ENCODE peak calls at places on chromosome 2, in ten cellular contexts. N is fibroblast of lung, I is mammary epithelial cell, J is A549, Q is lower lobe of right lung, W is osteoblast, R is adrenal gland, E is neural progenitor cell, V is kidney, K is A673. Y is an unnamed sample. For H3K4me1, the result is how much of the 10 kb centered on the place peaks cover.

GRCh38 chr2:233794128-233794658 is 16.1 kb downstream of the MROH2A start:
- DNase-seq in N (no peak), I (no peak), J (no peak), Q (no peak), W (peak), R (no peak), E (no peak), V (peak), K (no peak), Y (no peak)

GRCh38 chr2:58594175-58594574 is 353.1 kb upstream of the FANCL start:
- DNase-seq in N (no peak), I (no peak), J (peak), Q (no peak), W (no peak), R (no peak), E (peak), V (no peak), K (peak), Y (no peak)

GRCh38 chr2:46332686-46333281 is 35.6 kb downstream of the EPAS1 start:
- DNase-seq in N (no peak), I (peak), J (no peak), Q (no peak), W (no peak), R (no peak), E (no peak), V (no peak), K (no peak), Y (no peak)

GRCh38 chr2:164954954-164955701 is at the start of gene SLC38A11:
- DNase-seq in N (no peak), I (peak), J (no peak), Q (no peak), W (peak), R (no peak), E (no peak), V (peak), K (no peak), Y (peak)

GRCh38 chr2:174605687-174606086 is 8.1 kb upstream of the WIPF1 start:
- DNase-seq in N (peak), I (no peak), J (peak), Q (no peak), W (no peak), R (no peak), E (no peak), V (no peak), K (no peak), Y (no peak)

GRCh38 chr2:73987109-73987947 is 2.6 kb downstream of the TET3 start:
- DNase-seq in N (peak), I (peak), J (no peak), Q (peak), W (no peak), R (no peak), E (peak), V (peak), K (no peak), Y (no peak)

GRCh38 chr2:15880226-15881119 is 59.9 kb upstream of the MYCN start:
- DNase-seq in N (no peak), I (no peak), J (no peak), Q (no peak), W (no peak), R (no peak), E (no peak), V (no peak), K (no peak), Y (no peak)

GRCh38 chr2:151357359-151357758 is at the start of gene TNFAIP6:
- DNase-seq in N (peak), I (peak), J (peak), Q (no peak), W (peak), R (no peak), E (no peak), V (no peak), K (peak), Y (no peak)

GRCh38 chr2:226746206-226746800 is 53.3 kb downstream of the IRS1 start:
- DNase-seq in N (no peak), I (no peak), J (no peak), Q (no peak), W (no peak), R (no peak), E (no peak), V (no peak), K (no peak), Y (no peak)

GRCh38 chr2:201433389-201433995 is 17.8 kb downstream of the TRAK2 start:
- DNase-seq in N (no peak), I (no peak), J (no peak), Q (no peak), W (no peak), R (no peak), E (no peak), V (no peak), K (no peak), Y (no peak)

GRCh38 chr2:235583144-235583543 is 89.3 kb downstream of the AGAP1 start:
- DNase-seq in N (no peak), I (no peak), J (no peak), Q (no peak), W (no peak), R (no peak), E (no peak), V (no peak), K (no peak), Y (no peak)

GRCh38 chr2:187118331-187119099 is 269.5 kb upstream of the ZSWIM2 start:
- DNase-seq in N (no peak), I (no peak), J (no peak), Q (no peak), W (no peak), R (no peak), E (no peak), V (no peak), K (peak), Y (no peak)

GRCh38 chr2:136025057-136025973 is 39.9 kb upstream of the DARS1 start:
- DNase-seq in N (peak), I (no peak), J (no peak), Q (peak), W (peak), R (peak), E (peak), V (peak), K (no peak), Y (peak)

GRCh38 chr2:64792995-64793639 is 139.4 kb upstream of the SERTAD2 start:
- DNase-seq in N (no peak), I (no peak), J (no peak), Q (no peak), W (peak), R (no peak), E (no peak), V (no peak), K (no peak), Y (no peak)

GRCh38 chr2:226995625-226996041 is 159.8 kb downstream of the RHBDD1 start:
- DNase-seq in N (peak), I (peak), J (no peak), Q (no peak), W (peak), R (peak), E (no peak), V (peak), K (no peak), Y (peak)

GRCh38 chr2:129877289-129877741 is 102.2 kb upstream of the RAB6C start:
- DNase-seq in N (peak), I (peak), J (peak), Q (peak), W (peak), R (peak), E (peak), V (peak), K (peak), Y (peak)

GRCh38 chr2:17470855-17471641 is 47.2 kb downstream of the RAD51AP2 start:
- DNase-seq in N (peak), I (peak), J (peak), Q (no peak), W (peak), R (no peak), E (peak), V (no peak), K (peak), Y (no peak)

GRCh38 chr2:128263902-128264331 is 54.8 kb downstream of the HS6ST1 start:
- DNase-seq in N (no peak), I (no peak), J (no peak), Q (no peak), W (peak), R (no peak), E (no peak), V (no peak), K (no peak), Y (no peak)

GRCh38 chr2:40824269-40824668 is 372.4 kb upstream of the SLC8A1 start:
- DNase-seq in N (no peak), I (no peak), J (no peak), Q (no peak), W (no peak), R (no peak), E (no peak), V (no peak), K (no peak), Y (no peak)

GRCh38 chr2:37576831-37577230 is 94.6 kb downstream of the CDC42EP3 start:
- DNase-seq in N (no peak), I (peak), J (no peak), Q (no peak), W (no peak), R (no peak), E (no peak), V (no peak), K (no peak), Y (no peak)

GRCh38 chr2:118224144-118224887 is 136.0 kb downstream of the INSIG2 start:
- DNase-seq in N (peak), I (no peak), J (no peak), Q (peak), W (peak), R (no peak), E (peak), V (peak), K (no peak), Y (peak)

GRCh38 chr2:127570282-127571250 is 35.1 kb downstream of the MYO7B start:
- DNase-seq in N (no peak), I (peak), J (no peak), Q (no peak), W (peak), R (peak), E (no peak), V (peak), K (no peak), Y (peak)

GRCh38 chr2:16487686-16488085 is 177.9 kb downstream of the CYRIA start:
- DNase-seq in N (peak), I (peak), J (peak), Q (no peak), W (no peak), R (peak), E (peak), V (no peak), K (peak), Y (no peak)

GRCh38 chr2:209334188-209335017 is 89.4 kb upstream of the MAP2 start:
- DNase-seq in N (peak), I (peak), J (peak), Q (peak), W (peak), R (peak), E (peak), V (no peak), K (peak), Y (peak)

GRCh38 chr2:105765415-105766299 is 20.9 kb downstream of the NCK2 start:
- DNase-seq in N (no peak), I (peak), J (no peak), Q (no peak), W (no peak), R (no peak), E (no peak), V (no peak), K (no peak), Y (no peak)

GRCh38 chr2:127676906-127677305 is 1.6 kb upstream of the LIMS2 start:
- DNase-seq in N (no peak), I (no peak), J (no peak), Q (no peak), W (peak), R (no peak), E (no peak), V (no peak), K (no peak), Y (peak)

GRCh38 chr2:61786876-61787275 is 67.0 kb downstream of the FAM161A start:
- DNase-seq in N (no peak), I (no peak), J (no peak), Q (no peak), W (no peak), R (no peak), E (no peak), V (no peak), K (no peak), Y (no peak)

GRCh38 chr2:23508066-23508390 is 123.0 kb downstream of the KLHL29 start:
- DNase-seq in N (no peak), I (no peak), J (no peak), Q (peak), W (no peak), R (no peak), E (no peak), V (no peak), K (no peak), Y (no peak)

GRCh38 chr2:239327536-239328305 is 73.1 kb downstream of the HDAC4 start:
- DNase-seq in N (peak), I (no peak), J (no peak), Q (no peak), W (no peak), R (peak), E (no peak), V (no peak), K (no peak), Y (no peak)

GRCh38 chr2:239329284-239329971 is 71.4 kb downstream of the HDAC4 start:
- DNase-seq in N (peak), I (no peak), J (no peak), Q (no peak), W (no peak), R (peak), E (no peak), V (no peak), K (no peak), Y (peak)

GRCh38 chr2:239328306-239329191 is 72.3 kb downstream of the HDAC4 start:
- DNase-seq in N (peak), I (no peak), J (no peak), Q (no peak), W (peak), R (peak), E (peak), V (no peak), K (peak), Y (peak)

GRCh38 chr2:239324456-239324855 is 76.4 kb downstream of the HDAC4 start:
- DNase-seq in N (no peak), I (no peak), J (no peak), Q (no peak), W (no peak), R (peak), E (no peak), V (no peak), K (no peak), Y (no peak)

DNA sequence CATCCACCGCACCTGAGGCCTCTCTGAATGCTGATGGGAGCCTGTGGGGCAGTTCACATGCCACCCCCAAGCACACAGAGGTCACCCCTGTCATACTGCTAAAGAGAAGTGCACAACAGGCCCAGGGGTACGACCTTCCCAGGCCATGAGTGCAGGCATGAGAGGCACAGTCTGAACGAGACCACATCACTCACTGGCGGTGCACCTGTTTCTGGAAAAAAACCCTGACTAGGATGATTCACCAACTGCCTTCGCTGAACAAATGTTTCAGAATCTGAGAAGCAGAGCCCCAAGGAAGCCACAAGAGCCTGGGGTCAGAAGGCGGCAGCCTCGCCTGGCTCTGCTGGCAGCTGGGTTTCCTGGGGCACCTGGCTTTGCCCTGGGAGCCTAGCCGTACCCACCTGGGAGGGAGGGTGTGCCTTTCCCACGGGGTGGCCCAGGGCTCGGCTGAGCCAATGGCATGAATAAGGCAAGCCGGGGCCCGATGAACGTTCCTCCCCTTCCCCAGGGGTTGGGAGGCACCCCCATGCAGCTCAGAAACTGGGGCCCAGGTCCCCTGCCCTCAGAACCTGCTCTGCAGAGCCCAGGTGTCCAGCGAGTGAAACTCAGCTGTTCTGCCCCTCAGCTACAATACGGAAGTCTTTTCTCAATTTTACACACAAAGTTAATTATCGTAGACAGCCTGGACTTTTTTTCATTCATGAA is 73.8 kb downstream of the HDAC4 start:
- DNase-seq in N (peak), I (peak), J (no peak), Q (no peak), W (no peak), R (peak), E (no peak), V (no peak), K (no peak), Y (peak)
- H3K4me1 ChIP-seq in N (under half), I (under half), J (under half), Q (under half), W (under half), R (half or more), E (under half), V (under half), K (under half), Y (half or more)

DNA sequence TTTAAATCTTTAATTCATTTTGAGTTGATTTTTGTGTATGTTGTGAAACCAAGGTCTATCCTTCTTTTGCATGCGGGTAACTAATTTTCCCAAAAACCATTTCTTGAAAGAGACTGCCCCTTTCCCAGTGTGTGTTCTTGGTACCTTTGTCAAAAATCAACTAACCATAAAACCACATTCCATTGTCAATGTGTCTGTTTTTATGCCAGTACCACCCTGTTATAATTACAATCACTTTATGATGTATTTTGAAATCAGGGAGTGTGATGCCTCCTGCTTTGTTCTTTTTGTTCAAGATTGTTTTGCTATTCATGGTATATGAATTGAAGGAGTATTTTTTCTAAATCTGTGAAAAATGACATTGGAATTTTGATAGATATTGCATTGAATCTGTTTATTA is 689.6 kb downstream of the TSN start:
- DNase-seq in N (no peak), I (no peak), J (no peak), Q (no peak), W (no peak), R (no peak), E (no peak), V (no peak), K (peak), Y (no peak)
- TF ChIP-seq CTCF in N (no peak), I (no peak), J (no peak), Q (no peak), W (no peak), R (no peak), E (no peak), V (no peak), K (no peak), Y (no peak)

DNA sequence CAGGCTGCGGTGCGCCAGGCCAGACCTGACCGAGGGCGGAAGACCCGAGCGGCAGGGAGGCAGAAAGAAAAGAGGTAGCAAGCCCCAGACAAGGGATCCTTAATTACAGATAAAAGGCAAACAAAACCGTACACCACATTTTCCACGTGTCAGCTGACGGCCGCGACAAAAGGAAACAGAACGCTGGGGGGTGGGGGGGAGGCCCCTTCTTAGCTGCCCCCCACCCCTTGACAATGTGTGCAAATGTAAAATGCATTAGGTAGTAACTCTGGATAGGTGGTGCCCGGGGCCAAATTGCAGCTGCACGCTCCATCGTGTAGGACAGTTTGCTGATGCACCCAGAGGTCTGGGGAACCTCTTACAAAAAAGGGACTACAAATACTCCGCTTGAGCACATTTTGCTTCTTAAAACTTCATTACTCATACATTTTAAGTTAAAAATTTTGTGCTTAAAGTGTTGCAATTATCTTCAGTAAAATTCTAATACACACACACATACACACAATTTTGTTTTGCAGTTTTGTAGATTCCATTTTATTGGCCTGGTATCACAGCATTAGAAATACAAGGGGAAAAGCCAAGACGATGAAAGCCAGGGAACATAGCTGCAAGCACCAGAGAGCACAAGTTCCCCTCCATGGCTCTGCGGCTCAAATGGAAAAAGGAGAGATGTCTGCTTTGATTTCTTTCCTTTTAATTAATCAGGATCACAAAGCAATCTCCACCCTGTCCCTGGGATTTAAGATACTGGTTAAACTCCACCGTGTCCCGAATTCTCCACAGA is 582.2 kb downstream of the ZEB2 start:
- DNase-seq in N (peak), I (no peak), J (no peak), Q (no peak), W (peak), R (no peak), E (no peak), V (peak), K (peak), Y (no peak)
- H3K4me3 ChIP-seq in N (peak), I (peak), J (peak), Q (peak), W (peak), R (no peak), E (peak), V (peak), K (peak), Y (peak)

GRCh38 chr2:262117-262516 is 1.7 kb downstream of the SH3YL1 start:
- DNase-seq in N (no peak), I (peak), J (no peak), Q (no peak), W (no peak), R (no peak), E (no peak), V (no peak), K (no peak), Y (no peak)

GRCh38 chr2:263774-264492 is at the start of gene SH3YL1:
- DNase-seq in N (peak), I (peak), J (no peak), Q (peak), W (peak), R (peak), E (peak), V (peak), K (peak), Y (peak)

GRCh38 chr2:268323-268722 is 3.6 kb downstream of the ACP1 start:
- DNase-seq in N (no peak), I (no peak), J (no peak), Q (no peak), W (no peak), R (no peak), E (no peak), V (no peak), K (no peak), Y (no peak)

GRCh38 chr2:263022-263738 is 652 bp downstream of the SH3YL1 start:
- DNase-seq in N (no peak), I (no peak), J (no peak), Q (no peak), W (no peak), R (no peak), E (no peak), V (peak), K (no peak), Y (no peak)

DNA sequence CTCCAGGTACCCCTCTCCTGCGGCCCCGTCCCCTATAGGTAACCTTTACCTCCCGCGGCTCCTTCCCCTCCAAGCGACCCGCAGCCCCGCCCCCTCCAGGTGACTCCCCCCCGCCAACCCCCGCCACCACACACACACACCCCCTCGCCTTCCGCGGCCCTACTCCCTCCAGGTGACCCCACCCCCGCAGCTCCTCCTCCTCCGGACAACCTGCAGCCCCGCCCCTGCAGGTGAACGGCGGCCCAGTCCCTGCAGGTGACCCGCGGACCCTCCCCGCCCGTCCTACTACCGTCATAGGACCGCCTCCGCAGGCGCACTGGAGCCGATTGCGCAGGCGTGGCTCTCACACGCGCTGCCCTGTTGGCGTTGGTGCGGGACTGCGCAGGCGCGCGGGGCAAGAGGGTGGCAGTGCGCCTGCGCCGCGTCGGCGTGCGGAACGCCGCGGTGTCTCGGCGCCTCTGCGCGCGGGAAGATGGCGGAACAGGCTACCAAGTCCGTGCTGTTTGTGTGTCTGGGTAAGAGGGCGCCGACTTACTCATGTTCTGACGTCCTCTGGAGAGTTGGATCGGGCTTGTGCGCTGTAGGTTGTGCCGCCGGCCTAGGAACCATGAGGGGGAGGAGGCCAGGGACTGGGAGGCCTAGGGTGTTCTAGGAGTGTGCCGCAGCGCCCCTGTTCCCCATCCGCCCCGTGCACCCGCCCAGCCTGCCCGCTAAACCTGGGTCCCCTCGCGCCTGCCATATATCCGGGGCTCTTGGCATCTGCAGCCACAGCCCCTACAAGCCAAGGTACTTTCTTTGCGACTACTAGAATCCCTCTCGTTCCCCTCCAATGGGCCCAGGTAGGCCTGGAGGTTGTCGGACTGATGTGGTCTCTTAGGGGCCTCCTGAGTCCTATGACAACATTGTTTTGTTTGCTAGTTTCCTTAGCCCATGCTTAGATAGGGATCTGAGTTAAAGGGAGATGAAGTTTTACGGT is at the start of gene ACP1:
- DNase-seq in N (peak), I (peak), J (peak), Q (peak), W (peak), R (peak), E (peak), V (peak), K (peak), Y (peak)
- H3K4me1 ChIP-seq in N (under half), I (under half), J (under half), Q (half or more), W (under half), R (half or more), E (under half), V (under half), K (under half), Y (under half)

Y was measured in psoas muscle.